ENCODE peak calls at places on chromosomes 11 and 22, in five cellular contexts. A is sigmoid colon, U is heart left ventricle, Z is body of pancreas, P is ovary. L is an unnamed sample.

GRCh38 chr22:25747245-25747944 is 5.4 kb downstream of the MYO18B start:
- DNase-seq in P (no peak), Z (peak), A (no peak), U (no peak), L (peak)

GRCh38 chr11:1308745-1309497 is 511 bp downstream of the TOLLIP start:
- DNase-seq in P (peak), Z (no peak), U (no peak), A (no peak), L (peak)

GRCh38 chr22:30087611-30088010 is 7.3 kb downstream of the HORMAD2 start:
- DNase-seq in Z (no peak), U (no peak), P (no peak), A (no peak), L (no peak)

GRCh38 chr11:124817036-124817435 is 16.8 kb upstream of the MSANTD2 start:
- DNase-seq in A (no peak), P (no peak), U (no peak), Z (no peak), L (no peak)

GRCh38 chr22:45867118-45867905 is 109.7 kb downstream of the WNT7B start:
- DNase-seq in P (no peak), A (peak), U (no peak), Z (no peak), L (no peak)

GRCh38 chr11:44788536-44789227 is 61.9 kb downstream of the TSPAN18 start:
- DNase-seq in Z (no peak), U (no peak), P (no peak), A (no peak), L (no peak)

GRCh38 chr22:22318723-22319465 is 74.3 kb downstream of the VPREB1 start:
- DNase-seq in U (no peak), A (no peak), Z (no peak), P (no peak), L (no peak)

GRCh38 chr11:43765194-43765593 is 84.7 kb downstream of the HSD17B12 start:
- DNase-seq in P (no peak), U (no peak), Z (no peak), A (no peak), L (no peak)

GRCh38 chr22:39481595-39481994 is 20.5 kb upstream of the MIEF1 start:
- DNase-seq in A (no peak), U (no peak), P (no peak), Z (no peak), L (no peak)

GRCh38 chr22:31337178-31337577 is 9.0 kb downstream of the PATZ1 start:
- DNase-seq in Z (no peak), A (no peak), U (no peak), P (no peak), L (peak)

GRCh38 chr11:10925149-10925926 is 67.5 kb upstream of the ZBED5 start:
- DNase-seq in A (no peak), U (no peak), Z (no peak), P (no peak), L (no peak)

GRCh38 chr11:45075952-45076351 is 70.5 kb upstream of the PRDM11 start:
- DNase-seq in P (no peak), Z (peak), U (no peak), A (no peak), L (no peak)

GRCh38 chr22:24791362-24791761 is 14.6 kb upstream of the SGSM1 start:
- DNase-seq in P (no peak), U (no peak), A (no peak), Z (no peak), L (no peak)

GRCh38 chr11:71207563-71207962 is 44.8 kb downstream of the SHANK2 start:
- DNase-seq in P (no peak), A (peak), Z (no peak), U (no peak), L (no peak)

GRCh38 chr11:70772950-70773349 is 374.6 kb downstream of the CTTN start:
- DNase-seq in P (no peak), Z (no peak), U (no peak), A (no peak), L (no peak)

GRCh38 chr11:94731921-94732601 is 36.1 kb upstream of the AMOTL1 start:
- DNase-seq in U (peak), A (peak), Z (no peak), P (no peak), L (no peak)

GRCh38 chr11:119376197-119376847 is 5.2 kb downstream of the USP2 start:
- DNase-seq in A (peak), U (no peak), Z (peak), P (no peak), L (no peak)

GRCh38 chr11:114132944-114133394 is 73.5 kb downstream of the ZBTB16 start:
- DNase-seq in P (peak), U (no peak), Z (no peak), A (peak), L (no peak)

GRCh38 chr22:29587938-29588699 is 7.2 kb upstream of the NIPSNAP1 start:
- DNase-seq in U (no peak), Z (no peak), A (no peak), P (no peak), L (peak)

GRCh38 chr11:62855571-62856332 is 16.4 kb upstream of the WDR74 start:
- DNase-seq in Z (peak), P (peak), A (peak), U (peak), L (peak)
- TF ChIP-seq POLR2A in Z (peak), P (peak), A (peak), U (peak), L (peak)

GRCh38 chr22:28329582-28330073 is 350.0 kb downstream of the TTC28 start:
- DNase-seq in A (no peak), Z (no peak), P (no peak), U (no peak), L (no peak)
- TF ChIP-seq POLR2A in A (no peak), Z (no peak), P (no peak), U (no peak), L (no peak)

GRCh38 chr22:36330655-36331305 is 57.0 kb downstream of the MYH9 start:
- DNase-seq in U (peak), Z (no peak), A (no peak), P (no peak), L (no peak)

GRCh38 chr22:36331306-36331911 is 56.4 kb downstream of the MYH9 start:
- DNase-seq in U (peak), A (peak), P (peak), Z (peak), L (no peak)

GRCh38 chr22:36332623-36333331 is 55.0 kb downstream of the MYH9 start:
- DNase-seq in P (no peak), U (peak), A (no peak), Z (peak), L (no peak)

GRCh38 chr22:36333632-36334031 is 54.1 kb downstream of the MYH9 start:
- DNase-seq in A (no peak), U (no peak), P (no peak), Z (peak), L (no peak)

GRCh38 chr22:36331912-36332622 is 55.7 kb downstream of the MYH9 start:
- DNase-seq in U (peak), Z (peak), P (peak), A (peak), L (no peak)
- TF ChIP-seq POLR2A in U (no peak), Z (no peak), P (no peak), A (no peak), L (no peak)

GRCh38 chr11:102316505-102316904 is 779 bp upstream of the BIRC3 start:
- DNase-seq in A (no peak), U (no peak), P (no peak), Z (no peak), L (no peak)

GRCh38 chr11:102317768-102318103 is 452 bp downstream of the BIRC3 start:
- DNase-seq in P (no peak), Z (no peak), U (no peak), A (no peak), L (no peak)

GRCh38 chr11:102319544-102319943 is 2.3 kb downstream of the BIRC3 start:
- DNase-seq in Z (no peak), A (no peak), U (no peak), P (no peak), L (no peak)

GRCh38 chr11:102318469-102318868 is 1.2 kb downstream of the BIRC3 start:
- DNase-seq in A (no peak), Z (no peak), U (no peak), P (no peak), L (no peak)

GRCh38 chr11:102317099-102317767 is at the start of gene BIRC3:
- DNase-seq in U (peak), P (peak), Z (peak), A (peak), L (peak)
- TF ChIP-seq POLR2A in U (peak), P (no peak), Z (peak), A (peak), L (no peak)

DNA sequence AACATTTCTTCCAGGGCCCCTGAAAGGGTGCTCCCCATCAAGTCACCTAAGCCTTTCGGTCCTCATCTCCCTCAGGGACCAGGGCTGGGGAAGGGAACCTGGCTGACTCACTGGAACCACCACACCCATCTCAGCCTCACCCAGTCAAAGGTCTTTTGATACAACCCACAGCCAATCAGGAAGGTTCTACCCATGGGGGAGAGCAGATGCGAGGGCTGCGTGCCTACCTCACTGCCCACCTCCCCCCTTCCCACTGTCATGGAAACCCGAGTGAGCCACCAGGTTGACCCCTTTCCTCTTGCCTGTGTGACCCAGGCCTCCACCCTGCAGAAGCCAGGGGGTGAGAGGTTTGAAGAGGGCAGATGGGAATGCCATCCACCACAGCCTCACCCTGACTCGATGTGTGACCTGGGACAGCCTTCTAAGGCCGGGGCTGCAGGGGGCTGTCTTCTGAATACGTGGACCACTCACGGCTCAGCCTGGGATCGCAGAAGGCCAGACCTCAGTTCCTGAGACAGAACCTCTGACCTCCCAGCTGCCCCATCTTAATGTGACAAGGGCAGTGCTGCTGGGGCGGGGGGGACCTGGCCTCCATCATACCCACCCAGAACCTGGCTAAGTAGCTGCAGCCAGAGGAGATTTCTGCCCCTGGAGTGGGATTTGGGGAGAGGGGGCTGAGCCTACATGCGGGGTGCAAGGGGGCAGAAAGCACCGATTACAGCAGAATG is 2.7 kb downstream of the MDK start:
- DNase-seq in U (no peak), Z (no peak), P (no peak), A (no peak), L (peak)
- TF ChIP-seq POLR2A in U (no peak), Z (no peak), P (no peak), A (no peak), L (no peak)